ENCODE peak calls at places on chromosomes 2 and 18, in six cellular contexts. One of them, this sample, is unnamed.

GRCh38 chr2:65397122-65397521 is 35.3 kb downstream of the SPRED2 start:
- DNase-seq in epithelial cell of esophagus: no peak
- DNase-seq in astrocyte of the spinal cord: peak; percentile 46
- DNase-seq in tibial nerve: no peak
- DNase-seq in naive thymus-derived CD4-positive, alpha-beta T cell: no peak
- DNase-seq in CD4-positive, CD25-positive, alpha-beta regulatory T cell: no peak
- DNase-seq in this sample: peak; percentile 55

GRCh38 chr18:32552421-32553030 is 81.8 kb upstream of the GAREM1 start:
- DNase-seq in CD4-positive, CD25-positive, alpha-beta regulatory T cell: peak; percentile 19
- DNase-seq in tibial nerve: no peak
- DNase-seq in naive thymus-derived CD4-positive, alpha-beta T cell: peak; percentile 35
- DNase-seq in astrocyte of the spinal cord: peak; percentile 70
- DNase-seq in epithelial cell of esophagus: peak; percentile 85
- DNase-seq in this sample: peak; percentile 65

GRCh38 chr2:120326048-120326447 is 19.9 kb upstream of the INHBB start:
- DNase-seq in naive thymus-derived CD4-positive, alpha-beta T cell: no peak
- DNase-seq in CD4-positive, CD25-positive, alpha-beta regulatory T cell: no peak
- DNase-seq in astrocyte of the spinal cord: no peak
- DNase-seq in epithelial cell of esophagus: no peak
- DNase-seq in tibial nerve: no peak
- DNase-seq in this sample: no peak

GRCh38 chr18:57970356-57971095 is 73.5 kb upstream of the NEDD4L start:
- DNase-seq in epithelial cell of esophagus: no peak
- DNase-seq in astrocyte of the spinal cord: no peak
- DNase-seq in tibial nerve: no peak
- DNase-seq in CD4-positive, CD25-positive, alpha-beta regulatory T cell: no peak
- DNase-seq in naive thymus-derived CD4-positive, alpha-beta T cell: no peak
- DNase-seq in this sample: peak; percentile 5

GRCh38 chr2:77054938-77055337 is 467.2 kb downstream of the LRRTM4 start:
- DNase-seq in astrocyte of the spinal cord: peak; percentile 7
- DNase-seq in tibial nerve: no peak
- DNase-seq in epithelial cell of esophagus: no peak
- DNase-seq in naive thymus-derived CD4-positive, alpha-beta T cell: no peak
- DNase-seq in CD4-positive, CD25-positive, alpha-beta regulatory T cell: no peak
- DNase-seq in this sample: no peak

GRCh38 chr2:84980263-84980983 is 9.5 kb downstream of the KCMF1 start:
- DNase-seq in astrocyte of the spinal cord: no peak
- DNase-seq in CD4-positive, CD25-positive, alpha-beta regulatory T cell: no peak
- DNase-seq in tibial nerve: no peak
- DNase-seq in naive thymus-derived CD4-positive, alpha-beta T cell: no peak
- DNase-seq in epithelial cell of esophagus: no peak
- DNase-seq in this sample: no peak

GRCh38 chr18:22283397-22283796 is 114.0 kb downstream of the GATA6 start:
- DNase-seq in CD4-positive, CD25-positive, alpha-beta regulatory T cell: no peak
- DNase-seq in epithelial cell of esophagus: peak; percentile 41
- DNase-seq in astrocyte of the spinal cord: peak; percentile 62
- DNase-seq in tibial nerve: no peak
- DNase-seq in naive thymus-derived CD4-positive, alpha-beta T cell: no peak
- DNase-seq in this sample: no peak

GRCh38 chr2:207448006-207448405 is 81.8 kb upstream of the CREB1 start:
- DNase-seq in epithelial cell of esophagus: no peak
- DNase-seq in naive thymus-derived CD4-positive, alpha-beta T cell: no peak
- DNase-seq in tibial nerve: no peak
- DNase-seq in astrocyte of the spinal cord: no peak
- DNase-seq in CD4-positive, CD25-positive, alpha-beta regulatory T cell: no peak
- DNase-seq in this sample: peak; percentile 29

GRCh38 chr2:138602166-138602460 is 100.5 kb downstream of the SPOPL start:
- DNase-seq in CD4-positive, CD25-positive, alpha-beta regulatory T cell: no peak
- DNase-seq in epithelial cell of esophagus: no peak
- DNase-seq in tibial nerve: no peak
- DNase-seq in naive thymus-derived CD4-positive, alpha-beta T cell: no peak
- DNase-seq in astrocyte of the spinal cord: no peak
- DNase-seq in this sample: no peak

GRCh38 chr2:109523536-109524361 is 90.0 kb downstream of the SEPTIN10 start:
- DNase-seq in naive thymus-derived CD4-positive, alpha-beta T cell: no peak
- DNase-seq in epithelial cell of esophagus: no peak
- DNase-seq in tibial nerve: no peak
- DNase-seq in astrocyte of the spinal cord: no peak
- DNase-seq in CD4-positive, CD25-positive, alpha-beta regulatory T cell: no peak
- DNase-seq in this sample: no peak

GRCh38 chr18:8188196-8188595 is 421.0 kb upstream of the RAB12 start:
- DNase-seq in astrocyte of the spinal cord: peak; percentile 58
- DNase-seq in epithelial cell of esophagus: peak; percentile 43
- DNase-seq in tibial nerve: no peak
- DNase-seq in CD4-positive, CD25-positive, alpha-beta regulatory T cell: no peak
- DNase-seq in naive thymus-derived CD4-positive, alpha-beta T cell: no peak
- DNase-seq in this sample: no peak

GRCh38 chr2:150909613-150910012 is 352.1 kb downstream of the RBM43 start:
- DNase-seq in naive thymus-derived CD4-positive, alpha-beta T cell: no peak
- DNase-seq in astrocyte of the spinal cord: no peak
- DNase-seq in CD4-positive, CD25-positive, alpha-beta regulatory T cell: no peak
- DNase-seq in epithelial cell of esophagus: no peak
- DNase-seq in tibial nerve: no peak
- DNase-seq in this sample: peak; percentile 9

GRCh38 chr18:2881088-2881487 is 34.3 kb downstream of the EMILIN2 start:
- DNase-seq in astrocyte of the spinal cord: no peak
- DNase-seq in tibial nerve: no peak
- DNase-seq in CD4-positive, CD25-positive, alpha-beta regulatory T cell: no peak
- DNase-seq in epithelial cell of esophagus: no peak
- DNase-seq in naive thymus-derived CD4-positive, alpha-beta T cell: no peak
- DNase-seq in this sample: no peak

GRCh38 chr2:80050246-80050645 is 254.3 kb downstream of the LRRTM1 start:
- DNase-seq in astrocyte of the spinal cord: no peak
- DNase-seq in naive thymus-derived CD4-positive, alpha-beta T cell: no peak
- DNase-seq in CD4-positive, CD25-positive, alpha-beta regulatory T cell: no peak
- DNase-seq in tibial nerve: no peak
- DNase-seq in epithelial cell of esophagus: no peak
- DNase-seq in this sample: no peak

GRCh38 chr18:21703241-21703820 is 1.2 kb downstream of the ABHD3 start:
- DNase-seq in CD4-positive, CD25-positive, alpha-beta regulatory T cell: peak; percentile 20
- DNase-seq in epithelial cell of esophagus: peak; percentile 59
- DNase-seq in naive thymus-derived CD4-positive, alpha-beta T cell: no peak
- DNase-seq in astrocyte of the spinal cord: no peak
- DNase-seq in tibial nerve: no peak
- DNase-seq in this sample: peak; percentile 48

GRCh38 chr2:208807756-208808155 is 401.2 kb downstream of the PTH2R start:
- DNase-seq in astrocyte of the spinal cord: peak; percentile 2
- DNase-seq in tibial nerve: no peak
- DNase-seq in naive thymus-derived CD4-positive, alpha-beta T cell: no peak
- DNase-seq in CD4-positive, CD25-positive, alpha-beta regulatory T cell: no peak
- DNase-seq in epithelial cell of esophagus: peak; percentile 36
- DNase-seq in this sample: peak; percentile 3

GRCh38 chr2:54503192-54503591 is 47.1 kb downstream of the SPTBN1 start:
- DNase-seq in tibial nerve: no peak
- DNase-seq in naive thymus-derived CD4-positive, alpha-beta T cell: no peak
- DNase-seq in astrocyte of the spinal cord: no peak
- DNase-seq in CD4-positive, CD25-positive, alpha-beta regulatory T cell: no peak
- DNase-seq in epithelial cell of esophagus: peak; percentile 49
- DNase-seq in this sample: peak; percentile 39

GRCh38 chr2:27716301-27717069 is 52.8 kb downstream of the SLC4A1AP start:
- DNase-seq in CD4-positive, CD25-positive, alpha-beta regulatory T cell: no peak
- DNase-seq in epithelial cell of esophagus: no peak
- DNase-seq in tibial nerve: no peak
- DNase-seq in naive thymus-derived CD4-positive, alpha-beta T cell: no peak
- DNase-seq in astrocyte of the spinal cord: no peak
- DNase-seq in this sample: no peak

GRCh38 chr18:35466815-35467623 is 30.7 kb downstream of the INO80C start:
- DNase-seq in CD4-positive, CD25-positive, alpha-beta regulatory T cell: no peak
- DNase-seq in epithelial cell of esophagus: no peak
- DNase-seq in naive thymus-derived CD4-positive, alpha-beta T cell: no peak
- DNase-seq in astrocyte of the spinal cord: no peak
- DNase-seq in tibial nerve: no peak
- DNase-seq in this sample: no peak

GRCh38 chr2:112153179-112153490 is 14.9 kb downstream of the FBLN7 start:
- DNase-seq in CD4-positive, CD25-positive, alpha-beta regulatory T cell: no peak
- DNase-seq in tibial nerve: no peak
- DNase-seq in naive thymus-derived CD4-positive, alpha-beta T cell: no peak
- DNase-seq in astrocyte of the spinal cord: no peak
- DNase-seq in epithelial cell of esophagus: no peak
- DNase-seq in this sample: no peak

GRCh38 chr2:37713258-37713700 is 41.8 kb upstream of the CDC42EP3 start:
- DNase-seq in epithelial cell of esophagus: peak; percentile 72
- DNase-seq in astrocyte of the spinal cord: peak; percentile 89
- DNase-seq in CD4-positive, CD25-positive, alpha-beta regulatory T cell: no peak
- DNase-seq in tibial nerve: no peak
- DNase-seq in naive thymus-derived CD4-positive, alpha-beta T cell: no peak
- DNase-seq in this sample: peak; percentile 71

GRCh38 chr18:51160646-51161045 is 36.8 kb downstream of the MEX3C start:
- DNase-seq in naive thymus-derived CD4-positive, alpha-beta T cell: no peak
- DNase-seq in CD4-positive, CD25-positive, alpha-beta regulatory T cell: no peak
- DNase-seq in epithelial cell of esophagus: no peak
- DNase-seq in astrocyte of the spinal cord: no peak
- DNase-seq in tibial nerve: no peak
- DNase-seq in this sample: no peak

GRCh38 chr2:179768765-179769164 is 92.6 kb downstream of the ZNF385B start:
- DNase-seq in CD4-positive, CD25-positive, alpha-beta regulatory T cell: no peak
- DNase-seq in astrocyte of the spinal cord: peak; percentile 66
- DNase-seq in epithelial cell of esophagus: no peak
- DNase-seq in naive thymus-derived CD4-positive, alpha-beta T cell: no peak
- DNase-seq in tibial nerve: no peak
- DNase-seq in this sample: no peak

GRCh38 chr2:156322103-156322671 is 10.3 kb downstream of the NR4A2 start:
- DNase-seq in naive thymus-derived CD4-positive, alpha-beta T cell: no peak
- DNase-seq in CD4-positive, CD25-positive, alpha-beta regulatory T cell: no peak
- DNase-seq in tibial nerve: no peak
- DNase-seq in astrocyte of the spinal cord: no peak
- DNase-seq in epithelial cell of esophagus: no peak
- DNase-seq in this sample: no peak

GRCh38 chr2:128789221-128789620 is 470.6 kb upstream of the HS6ST1 start:
- DNase-seq in astrocyte of the spinal cord: no peak
- DNase-seq in naive thymus-derived CD4-positive, alpha-beta T cell: no peak
- DNase-seq in tibial nerve: no peak
- DNase-seq in CD4-positive, CD25-positive, alpha-beta regulatory T cell: no peak
- DNase-seq in epithelial cell of esophagus: no peak
- DNase-seq in this sample: no peak

GRCh38 chr2:206936456-206937222 is 2.7 kb upstream of the CPO start:
- DNase-seq in epithelial cell of esophagus: no peak
- DNase-seq in CD4-positive, CD25-positive, alpha-beta regulatory T cell: no peak
- DNase-seq in astrocyte of the spinal cord: no peak
- DNase-seq in naive thymus-derived CD4-positive, alpha-beta T cell: no peak
- DNase-seq in tibial nerve: no peak
- DNase-seq in this sample: no peak

GRCh38 chr2:63614983-63615945 is 26.5 kb downstream of the MDH1 start:
- DNase-seq in epithelial cell of esophagus: peak; percentile 86
- DNase-seq in naive thymus-derived CD4-positive, alpha-beta T cell: no peak
- DNase-seq in tibial nerve: no peak
- DNase-seq in CD4-positive, CD25-positive, alpha-beta regulatory T cell: no peak
- DNase-seq in astrocyte of the spinal cord: peak; percentile 2
- DNase-seq in this sample: peak; percentile 89

GRCh38 chr18:2100694-2101213 is 470.6 kb downstream of the METTL4 start:
- DNase-seq in tibial nerve: no peak
- DNase-seq in CD4-positive, CD25-positive, alpha-beta regulatory T cell: no peak
- DNase-seq in naive thymus-derived CD4-positive, alpha-beta T cell: no peak
- DNase-seq in astrocyte of the spinal cord: no peak
- DNase-seq in epithelial cell of esophagus: no peak
- DNase-seq in this sample: no peak

GRCh38 chr2:150994041-150994440 is 267.6 kb downstream of the RBM43 start:
- DNase-seq in tibial nerve: no peak
- DNase-seq in CD4-positive, CD25-positive, alpha-beta regulatory T cell: no peak
- DNase-seq in naive thymus-derived CD4-positive, alpha-beta T cell: no peak
- DNase-seq in epithelial cell of esophagus: peak; percentile 39
- DNase-seq in astrocyte of the spinal cord: no peak
- DNase-seq in this sample: no peak

DNA sequence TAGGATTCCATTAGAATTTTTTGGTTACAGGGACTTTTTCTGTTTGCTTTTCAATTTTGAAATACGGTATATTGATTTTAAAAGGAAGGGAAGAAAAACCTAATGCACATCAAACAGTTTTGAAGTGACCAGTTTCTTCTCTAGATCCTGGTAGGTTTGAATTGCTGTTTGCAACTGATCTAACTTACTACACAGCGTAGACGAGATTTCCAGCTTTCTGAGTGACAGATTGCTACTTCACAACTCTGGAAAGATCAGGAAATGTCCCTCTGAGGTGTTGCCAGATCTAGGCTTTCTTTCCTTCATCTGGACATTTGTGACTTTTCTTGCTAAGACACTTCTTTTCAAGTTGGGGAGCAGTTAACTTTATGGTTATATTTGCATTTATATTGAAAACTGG is 112.2 kb downstream of the DIS3L2 start:
- DNase-seq in CD4-positive, CD25-positive, alpha-beta regulatory T cell: no peak
- DNase-seq in astrocyte of the spinal cord: no peak
- DNase-seq in epithelial cell of esophagus: no peak
- DNase-seq in tibial nerve: no peak
- DNase-seq in naive thymus-derived CD4-positive, alpha-beta T cell: no peak
- DNase-seq in this sample: no peak
- H3K4me3 ChIP-seq in CD4-positive, CD25-positive, alpha-beta regulatory T cell: no peak overlapping the region
- H3K4me3 ChIP-seq in astrocyte of the spinal cord: no peak overlapping the region
- H3K4me3 ChIP-seq in epithelial cell of esophagus: no peak overlapping the region
- H3K4me3 ChIP-seq in tibial nerve: no peak overlapping the region
- H3K4me3 ChIP-seq in naive thymus-derived CD4-positive, alpha-beta T cell: no peak overlapping the region
- H3K4me3 ChIP-seq in this sample: no peak overlapping the region

GRCh38 chr2:6880200-6880733 is 2.7 kb downstream of the RSAD2 start:
- DNase-seq in epithelial cell of esophagus: no peak
- DNase-seq in astrocyte of the spinal cord: no peak
- DNase-seq in tibial nerve: no peak
- DNase-seq in naive thymus-derived CD4-positive, alpha-beta T cell: peak; percentile 52
- DNase-seq in CD4-positive, CD25-positive, alpha-beta regulatory T cell: no peak
- DNase-seq in this sample: no peak
- H3K4me3 ChIP-seq in epithelial cell of esophagus: no peak overlapping the region
- H3K4me3 ChIP-seq in astrocyte of the spinal cord: no peak overlapping the region
- H3K4me3 ChIP-seq in tibial nerve: no peak overlapping the region
- H3K4me3 ChIP-seq in naive thymus-derived CD4-positive, alpha-beta T cell: peak overlapping the region; percentile 41
- H3K4me3 ChIP-seq in CD4-positive, CD25-positive, alpha-beta regulatory T cell: peak overlapping the region; percentile 11
- H3K4me3 ChIP-seq in this sample: no peak overlapping the region

GRCh38 chr2:239316562-239317465 is 84.0 kb downstream of the HDAC4 start:
- DNase-seq in naive thymus-derived CD4-positive, alpha-beta T cell: no peak
- DNase-seq in CD4-positive, CD25-positive, alpha-beta regulatory T cell: no peak
- DNase-seq in astrocyte of the spinal cord: peak; percentile 43
- DNase-seq in tibial nerve: no peak
- DNase-seq in epithelial cell of esophagus: no peak
- DNase-seq in this sample: no peak
- H3K4me3 ChIP-seq in naive thymus-derived CD4-positive, alpha-beta T cell: no peak overlapping the region
- H3K4me3 ChIP-seq in CD4-positive, CD25-positive, alpha-beta regulatory T cell: no peak overlapping the region
- H3K4me3 ChIP-seq in astrocyte of the spinal cord: no peak overlapping the region
- H3K4me3 ChIP-seq in tibial nerve: no peak overlapping the region
- H3K4me3 ChIP-seq in epithelial cell of esophagus: no peak overlapping the region
- H3K4me3 ChIP-seq in this sample: no peak overlapping the region

DNA sequence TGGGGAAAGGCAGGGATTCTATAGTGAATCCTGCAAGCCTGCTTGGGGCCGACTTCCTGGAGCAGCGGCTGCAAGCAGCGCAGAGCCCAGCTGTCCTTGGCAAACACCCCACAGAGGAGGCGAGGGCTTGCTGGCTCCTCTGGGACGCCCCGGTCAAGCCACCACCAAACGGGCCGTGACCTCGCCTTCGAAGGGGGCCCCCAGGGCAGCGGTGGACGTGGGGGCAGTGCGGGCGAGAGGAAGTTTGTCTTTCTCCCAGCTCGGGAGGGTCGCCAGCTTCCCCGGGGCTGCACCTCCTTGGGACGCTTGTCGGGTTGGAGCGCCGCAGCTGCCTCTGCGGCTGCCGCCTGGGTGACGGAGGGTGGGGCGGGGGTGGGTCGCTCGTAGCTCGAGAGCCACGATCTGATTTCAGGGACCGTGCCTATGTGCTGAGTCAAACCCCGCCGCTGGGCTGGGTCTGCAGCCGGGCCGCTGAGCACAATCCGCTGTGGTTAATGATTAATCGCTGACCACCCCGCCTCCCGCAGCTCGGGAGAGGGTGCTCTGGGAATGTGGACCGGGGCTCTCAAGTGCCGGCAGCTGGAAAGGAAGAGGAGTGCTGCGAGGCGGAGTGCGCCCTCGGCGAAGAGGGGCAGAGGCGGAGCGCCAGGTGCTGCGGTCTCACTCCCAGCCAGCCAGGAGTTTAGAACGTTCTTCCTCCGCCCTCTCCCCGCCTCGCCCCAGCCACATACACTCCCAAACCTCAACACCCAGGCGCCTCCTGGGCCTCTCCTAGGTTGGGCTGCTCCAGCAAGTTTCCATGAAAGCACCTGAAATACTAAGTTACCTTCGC is at the start of gene GPR39:
- DNase-seq in CD4-positive, CD25-positive, alpha-beta regulatory T cell: no peak
- DNase-seq in astrocyte of the spinal cord: peak; percentile 98
- DNase-seq in naive thymus-derived CD4-positive, alpha-beta T cell: no peak
- DNase-seq in tibial nerve: no peak
- DNase-seq in epithelial cell of esophagus: peak; percentile 99
- DNase-seq in this sample: peak; percentile 99
- H3K4me3 ChIP-seq in CD4-positive, CD25-positive, alpha-beta regulatory T cell: no peak within 1 kb of the TSS
- H3K4me3 ChIP-seq in astrocyte of the spinal cord: peak within 1 kb of the TSS; percentile 44
- H3K4me3 ChIP-seq in naive thymus-derived CD4-positive, alpha-beta T cell: no peak within 1 kb of the TSS
- H3K4me3 ChIP-seq in tibial nerve: peak within 1 kb of the TSS; percentile 23
- H3K4me3 ChIP-seq in epithelial cell of esophagus: peak within 1 kb of the TSS; percentile 52
- H3K4me3 ChIP-seq in this sample: peak within 1 kb of the TSS; percentile 88